ENCODE peak calls at places on chromosomes 7 and 10, in seven cellular contexts. U is renal cortical epithelial cell; K is CD4-positive, alpha-beta memory T cell; T is left ventricle myocardium superior; Q is thoracic aorta; C is upper lobe of right lung; V is amniotic stem cell. D is an unnamed sample.
A peak's percentile ranks its signal among the peaks of the same experiment; 100 is the strongest.

GRCh38 chr7:139588632-139589031 is 65.1 kb downstream of the CLEC2L start:
- DNase-seq in K (no peak), Q (no peak), T (no peak), U (peak; percentile 35), C (no peak), V (no peak), D (no peak)

GRCh38 chr10:114665406-114665805 is 7.3 kb upstream of the ABLIM1 start:
- DNase-seq in T (no peak), V (no peak), Q (no peak), C (no peak), K (no peak), U (peak; percentile 73), D (no peak)

GRCh38 chr10:102665904-102666509 is 21.7 kb downstream of the TRIM8 start:
- DNase-seq in Q (no peak), U (peak; percentile 96), T (no peak), V (no peak), K (no peak), C (no peak), D (no peak)

GRCh38 chr7:138934861-138935260 is 46.3 kb downstream of the KIAA1549 start:
- DNase-seq in C (no peak), T (no peak), Q (no peak), K (no peak), U (peak; percentile 74), V (no peak), D (no peak)

GRCh38 chr10:74394416-74394969 is 243.5 kb downstream of the ADK start:
- DNase-seq in U (no peak), T (no peak), Q (no peak), C (no peak), K (no peak), V (no peak), D (no peak)

GRCh38 chr10:78162867-78163266 is 129.2 kb downstream of the RPS24 start:
- DNase-seq in K (no peak), V (no peak), Q (no peak), T (no peak), U (no peak), C (no peak), D (no peak)

GRCh38 chr7:24656608-24657007 is 83.4 kb downstream of the PALS2 start:
- DNase-seq in T (no peak), V (no peak), K (no peak), U (no peak), C (no peak), Q (no peak), D (no peak)

GRCh38 chr7:41217306-41217705 is 485.6 kb downstream of the INHBA start:
- DNase-seq in K (no peak), T (no peak), Q (no peak), C (no peak), U (peak; percentile 53), V (no peak), D (no peak)

GRCh38 chr10:42951486-42952251 is 125.2 kb upstream of the RET start:
- DNase-seq in V (no peak), T (peak; percentile 76), U (no peak), Q (no peak), K (no peak), C (peak; percentile 74), D (no peak)

GRCh38 chr7:137731436-137731835 is 115.3 kb downstream of the DGKI start:
- DNase-seq in C (no peak), Q (no peak), U (no peak), V (no peak), T (no peak), K (no peak), D (no peak)

GRCh38 chr7:81280531-81280930 is 361.7 kb upstream of the SEMA3C start:
- DNase-seq in K (no peak), V (no peak), T (no peak), Q (no peak), U (no peak), C (no peak), D (no peak)

GRCh38 chr7:81327468-81327867 is 408.6 kb upstream of the SEMA3C start:
- DNase-seq in Q (no peak), K (no peak), U (no peak), T (no peak), C (no peak), V (no peak), D (no peak)

GRCh38 chr10:102814456-102814871 is 22.7 kb downstream of the CYP17A1 start:
- DNase-seq in Q (no peak), V (no peak), U (peak; percentile 60), T (peak; percentile 76), K (no peak), C (no peak), D (no peak)

GRCh38 chr10:79347894-79348639 is 798 bp downstream of the PPIF start:
- DNase-seq in V (peak; percentile 8), U (peak; percentile 43), K (peak; percentile 78), T (peak; percentile 86), C (peak; percentile 89), Q (no peak), D (no peak)

GRCh38 chr10:3933733-3934132 is 148.7 kb upstream of the KLF6 start:
- DNase-seq in Q (no peak), C (no peak), U (no peak), V (no peak), T (no peak), K (no peak), D (no peak)

GRCh38 chr7:101905203-101905865 is 87.9 kb downstream of the CUX1 start:
- DNase-seq in K (no peak), Q (no peak), V (no peak), C (no peak), T (no peak), U (no peak), D (no peak)

GRCh38 chr10:30751678-30752331 is 122.3 kb upstream of the LYZL2 start:
- DNase-seq in K (peak; percentile 49), C (peak; percentile 82), V (peak; percentile 64), U (no peak), T (peak; percentile 88), Q (no peak), D (no peak)

GRCh38 chr7:113113912-113114311 is 4.4 kb downstream of the SMIM30 start:
- DNase-seq in T (no peak), Q (no peak), U (peak; percentile 26), K (no peak), V (no peak), C (no peak), D (no peak)

D was measured in HS-27A.